ENCODE peak calls at places on chromosome 11, in five cellular contexts. I, S, C, G and A are unnamed samples. For H3K9me3, the result is how much of the 10 kb centered on the place peaks cover.

GRCh38 chr11:120467627-120468026 is 43.9 kb upstream of the GRIK4 start:
- DNase-seq in I (no peak), S (peak), C (no peak), G (no peak), A (no peak)

GRCh38 chr11:5910521-5910920 is 17.5 kb downstream of the OR52E5 start:
- DNase-seq in I (no peak), S (no peak), C (no peak), G (no peak), A (no peak)

GRCh38 chr11:10481567-10482349 is 26.7 kb downstream of the AMPD3 start:
- DNase-seq in I (no peak), S (peak), C (no peak), G (no peak), A (no peak)

GRCh38 chr11:76579047-76579751 is 91.3 kb downstream of the LRRC32 start:
- DNase-seq in I (peak), S (no peak), C (peak), G (no peak), A (no peak)

GRCh38 chr11:35907648-35908431 is 36.0 kb upstream of the LDLRAD3 start:
- DNase-seq in I (no peak), S (peak), C (peak), G (no peak), A (no peak)

GRCh38 chr11:88338223-88338661 is 706 bp upstream of the CTSC start:
- DNase-seq in I (no peak), S (peak), C (peak), G (no peak), A (no peak)

GRCh38 chr11:109291553-109291952 is 130.4 kb upstream of the C11orf87 start:
- DNase-seq in I (no peak), S (no peak), C (no peak), G (no peak), A (no peak)

GRCh38 chr11:20584093-20584774 is 15.2 kb upstream of the SLC6A5 start:
- DNase-seq in I (no peak), S (no peak), C (no peak), G (no peak), A (no peak)

GRCh38 chr11:44601471-44602370 is 36.3 kb downstream of the CD82 start:
- DNase-seq in I (no peak), S (no peak), C (no peak), G (no peak), A (no peak)

GRCh38 chr11:2586091-2586792 is 113.6 kb downstream of the KCNQ1OT1 start:
- DNase-seq in I (peak), S (no peak), C (no peak), G (no peak), A (no peak)

GRCh38 chr11:133663135-133663534 is 130.8 kb upstream of the OPCML start:
- DNase-seq in I (peak), S (no peak), C (no peak), G (no peak), A (no peak)

GRCh38 chr11:110524227-110524626 is 94.5 kb downstream of the FDX1 start:
- DNase-seq in I (no peak), S (peak), C (peak), G (no peak), A (no peak)

GRCh38 chr11:65884716-65885092 is 3.6 kb downstream of the FIBP start:
- DNase-seq in I (peak), S (peak), C (peak), G (no peak), A (peak)

GRCh38 chr11:11594162-11594561 is 27.6 kb downstream of the GALNT18 start:
- DNase-seq in I (no peak), S (peak), C (no peak), G (no peak), A (no peak)

GRCh38 chr11:31060880-31061279 is 308.7 kb downstream of the DCDC1 start:
- DNase-seq in I (no peak), S (peak), C (no peak), G (no peak), A (peak)

GRCh38 chr11:108115495-108116140 is 5.7 kb upstream of the ACAT1 start:
- DNase-seq in I (peak), S (peak), C (peak), G (no peak), A (peak)

GRCh38 chr11:65867284-65868071 is 5.1 kb downstream of the EFEMP2 start:
- DNase-seq in I (peak), S (no peak), C (no peak), G (no peak), A (peak)

GRCh38 chr11:77147668-77148321 is 19.7 kb downstream of the MYO7A start:
- DNase-seq in I (peak), S (no peak), C (no peak), G (peak), A (no peak)

GRCh38 chr11:118917488-118918127 is 8.1 kb downstream of the BCL9L start:
- DNase-seq in I (no peak), S (peak), C (peak), G (no peak), A (no peak)

GRCh38 chr11:41301023-41301422 is 158.4 kb downstream of the LRRC4C start:
- DNase-seq in I (no peak), S (no peak), C (no peak), G (no peak), A (no peak)

GRCh38 chr11:70205049-70205725 is 2.1 kb downstream of the FADD start:
- DNase-seq in I (no peak), S (peak), C (peak), G (no peak), A (no peak)
- H3K4me2 ChIP-seq in I (peak), S (peak), C (peak), G (peak), A (no peak)

GRCh38 chr11:98104249-98104648 is 916.5 kb upstream of the CNTN5 start:
- DNase-seq in I (no peak), S (no peak), C (no peak), G (no peak), A (no peak)

GRCh38 chr11:98100689-98101088 is 920.1 kb upstream of the CNTN5 start:
- DNase-seq in I (no peak), S (no peak), C (no peak), G (no peak), A (no peak)

GRCh38 chr11:98101329-98101728 is 919.4 kb upstream of the CNTN5 start:
- DNase-seq in I (no peak), S (no peak), C (no peak), G (no peak), A (no peak)

GRCh38 chr11:98099371-98099770 is 921.4 kb upstream of the CNTN5 start:
- DNase-seq in I (no peak), S (no peak), C (no peak), G (no peak), A (no peak)
- H3K9me3 ChIP-seq in I (under half), S (under half), C (under half), G (under half), A (under half)

GRCh38 chr11:63941901-63942300 is 3.1 kb downstream of the NAA40 start:
- DNase-seq in I (no peak), S (no peak), C (no peak), G (no peak), A (no peak)

GRCh38 chr11:63942803-63943202 is 4.0 kb downstream of the NAA40 start:
- DNase-seq in I (no peak), S (no peak), C (no peak), G (no peak), A (no peak)

GRCh38 chr11:63938481-63939350 is at the start of gene NAA40:
- DNase-seq in I (peak), S (peak), C (peak), G (peak), A (peak)

GRCh38 chr11:63939351-63939920 is 634 bp downstream of the NAA40 start:
- DNase-seq in I (peak), S (no peak), C (peak), G (no peak), A (no peak)

DNA sequence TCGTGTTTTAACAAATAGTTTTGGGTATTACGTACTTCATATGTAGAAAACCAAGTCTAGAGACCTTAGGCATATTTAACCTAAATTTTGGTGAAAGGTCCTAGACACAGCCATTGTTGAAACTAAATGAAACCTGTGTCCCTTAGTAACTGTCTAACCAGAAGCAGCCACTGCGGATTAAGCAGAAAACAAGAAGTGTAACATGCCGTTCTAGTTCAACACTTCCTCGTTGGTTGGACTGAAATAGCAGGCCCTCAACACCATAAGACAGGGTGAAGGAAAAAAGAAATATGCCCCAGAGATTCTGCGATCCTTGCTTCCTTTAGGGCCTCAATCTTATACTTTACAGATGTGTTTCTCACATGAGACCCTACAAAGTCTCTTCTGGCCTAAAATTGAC is 2.0 kb downstream of the NAA40 start:
- DNase-seq in I (no peak), S (no peak), C (no peak), G (no peak), A (no peak)
- H2BK15ac ChIP-seq in I (no peak), S (no peak), C (no peak), G (no peak), A (no peak)

DNA sequence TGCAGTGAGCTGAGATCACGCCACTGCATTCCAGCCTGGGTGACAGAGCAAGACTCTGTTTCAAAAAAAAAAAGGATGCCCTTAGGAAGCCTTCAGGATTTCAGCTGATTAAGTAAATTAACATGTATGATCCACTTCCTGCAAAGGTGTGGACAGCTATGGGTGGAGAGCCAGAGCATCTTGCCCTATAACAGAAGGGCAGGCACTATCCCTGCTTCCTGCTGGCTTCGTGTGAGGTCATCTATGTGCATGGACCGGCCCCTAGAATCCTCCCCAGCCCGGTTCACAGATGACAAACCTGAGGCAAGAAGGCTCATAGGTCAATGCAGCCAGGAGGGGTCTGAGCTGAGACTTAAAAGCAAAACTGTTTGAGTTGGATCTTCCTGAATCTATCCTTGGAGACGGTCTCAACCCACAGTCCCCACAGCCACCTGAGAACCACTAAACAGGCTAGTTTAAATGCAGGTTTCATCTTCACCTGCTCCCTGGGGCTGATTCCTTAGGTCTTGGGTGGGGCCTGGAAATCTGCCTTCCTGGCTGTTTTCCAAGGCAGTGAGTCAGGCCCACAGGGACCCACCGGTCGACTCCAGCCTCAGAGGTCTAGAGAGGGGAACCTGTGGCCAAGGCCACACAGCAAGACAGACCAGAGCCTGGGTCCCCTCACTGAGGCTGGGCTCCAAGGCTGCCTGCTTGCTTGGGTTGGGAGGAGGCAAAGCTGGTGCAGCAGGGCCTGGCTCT is 55.2 kb upstream of the MPEG1 start:
- DNase-seq in I (no peak), S (no peak), C (no peak), G (no peak), A (no peak)
- H3K4me2 ChIP-seq in I (no peak), S (no peak), C (no peak), G (no peak), A (no peak)

GRCh38 chr11:4607111-4607510 is 920 bp downstream of the TRIM68 start:
- DNase-seq in I (no peak), S (peak), C (peak), G (no peak), A (no peak)
- H3K9me3 ChIP-seq in I (under half), S (under half), C (under half), G (under half), A (under half)

DNA sequence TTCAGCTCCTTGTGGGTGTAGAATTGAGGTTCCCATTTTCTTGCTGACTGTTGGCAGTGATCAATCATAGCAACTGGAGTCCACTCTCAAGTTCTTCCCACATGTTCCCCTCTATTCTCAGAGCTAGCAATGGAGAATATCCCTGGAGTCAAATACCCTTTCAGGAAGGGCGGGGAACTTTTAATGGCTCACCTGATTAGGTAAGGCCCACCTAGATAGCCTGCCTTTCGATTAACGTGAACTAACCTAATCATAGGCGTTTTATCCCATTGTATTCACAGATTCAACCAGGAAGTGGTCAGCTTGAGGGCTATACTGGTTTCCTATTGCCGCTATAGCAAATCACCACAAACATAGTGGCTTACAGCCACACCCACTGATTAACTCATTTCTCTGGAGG is 7.1 kb upstream of the LRRC55 start:
- DNase-seq in I (no peak), S (no peak), C (no peak), G (no peak), A (no peak)
- H2BK15ac ChIP-seq in I (no peak), S (no peak), C (no peak), G (no peak), A (no peak)

GRCh38 chr11:67271548-67272284 is 5.4 kb downstream of the GRK2 start:
- DNase-seq in I (no peak), S (no peak), C (no peak), G (no peak), A (no peak)

GRCh38 chr11:67271212-67271547 is 4.9 kb downstream of the GRK2 start:
- DNase-seq in I (no peak), S (no peak), C (no peak), G (no peak), A (no peak)

GRCh38 chr11:67273260-67273990 is 7.2 kb downstream of the GRK2 start:
- DNase-seq in I (no peak), S (no peak), C (no peak), G (no peak), A (no peak)

GRCh38 chr11:67270256-67271211 is 4.3 kb downstream of the GRK2 start:
- DNase-seq in I (peak), S (no peak), C (peak), G (no peak), A (no peak)

GRCh38 chr11:67272327-67273259 is 6.3 kb downstream of the GRK2 start:
- DNase-seq in I (no peak), S (no peak), C (no peak), G (no peak), A (no peak)
- H3K4me2 ChIP-seq in I (no peak), S (no peak), C (no peak), G (no peak), A (no peak)

DNA sequence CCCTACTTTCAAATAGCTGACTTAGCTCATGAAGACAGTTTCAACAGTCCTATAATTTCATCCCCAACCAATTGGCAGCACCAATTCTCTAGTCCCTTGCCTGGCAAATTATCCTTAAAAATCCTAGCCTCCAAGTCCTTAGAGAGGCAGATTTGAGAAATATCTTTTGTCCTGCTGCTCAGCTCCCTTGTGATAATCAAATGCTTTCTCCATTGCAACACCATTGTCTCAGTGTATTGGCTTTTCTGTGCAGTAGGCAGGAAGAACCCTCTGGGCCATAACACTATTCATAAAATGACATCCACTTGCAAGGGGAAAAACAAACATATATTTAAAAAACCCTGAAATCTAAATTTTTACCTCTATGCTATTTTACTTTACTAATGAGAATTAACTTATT is 89.6 kb downstream of the AASDHPPT start:
- DNase-seq in I (no peak), S (no peak), C (no peak), G (no peak), A (no peak)
- H3K9me3 ChIP-seq in I (under half), S (under half), C (under half), G (under half), A (under half)

DNA sequence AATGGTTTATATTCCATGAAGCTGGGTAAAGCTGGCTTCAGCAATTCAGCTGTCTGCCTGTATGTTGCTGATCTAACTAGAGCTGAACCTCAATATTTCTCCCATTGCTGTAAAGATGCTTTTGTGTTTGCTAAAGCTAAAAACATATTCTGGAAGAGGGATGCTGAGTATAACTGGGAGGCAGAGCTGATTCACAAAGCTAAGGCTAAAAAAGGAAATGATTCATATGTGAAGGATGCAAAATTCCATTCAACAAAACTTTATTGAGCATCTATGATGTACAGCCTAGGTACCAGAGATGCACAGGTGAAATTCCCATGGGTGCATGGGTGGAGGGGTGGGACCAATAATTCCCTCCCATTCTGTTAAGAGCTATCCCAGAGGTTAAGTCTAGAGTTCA is 193.9 kb downstream of the KIF18A start:
- DNase-seq in I (no peak), S (peak), C (no peak), G (no peak), A (no peak)
- H2BK15ac ChIP-seq in I (no peak), S (peak), C (no peak), G (no peak), A (no peak)